ENCODE peak calls at places on chromosome 3, in four cellular contexts. H, G, U and O are unnamed samples.

GRCh38 chr3:98563661-98564281 is 29.6 kb downstream of the CPOX start:
- DNase-seq in G (no peak), H (peak; percentile 50), U (peak; percentile 81), O (no peak)

GRCh38 chr3:176430244-176430893 is 766.9 kb downstream of the TBL1XR1 start:
- DNase-seq in G (peak; percentile 14), U (peak; percentile 72), H (peak; percentile 46), O (peak; percentile 49)

GRCh38 chr3:194930439-194931204 is 244.9 kb downstream of the FAM43A start:
- DNase-seq in U (peak; percentile 68), H (peak; percentile 13), G (no peak), O (peak; percentile 85)

GRCh38 chr3:177787279-177788041 is 590.2 kb upstream of the TBL1XR1 start:
- DNase-seq in U (no peak), G (no peak), H (no peak), O (no peak)

GRCh38 chr3:28114893-28115292 is 126.5 kb upstream of the CMC1 start:
- DNase-seq in H (no peak), G (no peak), U (no peak), O (no peak)

GRCh38 chr3:106560451-106560966 is 691.7 kb upstream of the CBLB start:
- DNase-seq in G (no peak), U (peak; percentile 74), H (no peak), O (peak; percentile 57)

GRCh38 chr3:148075829-148076716 is 621.6 kb upstream of the AGTR1 start:
- DNase-seq in G (peak; percentile 45), H (no peak), U (peak; percentile 57), O (no peak)

GRCh38 chr3:71101581-71101980 is 481.9 kb downstream of the FOXP1 start:
- DNase-seq in H (no peak), G (no peak), U (no peak), O (no peak)

GRCh38 chr3:186067360-186068242 is 41.3 kb downstream of the ETV5 start:
- DNase-seq in G (no peak), U (no peak), H (no peak), O (no peak)

GRCh38 chr3:154931484-154931883 is 148.6 kb upstream of the MME start:
- DNase-seq in H (no peak), G (no peak), U (no peak), O (no peak)

GRCh38 chr3:42226470-42227425 is 39.2 kb downstream of the CCK start:
- DNase-seq in U (no peak), G (no peak), H (peak; percentile 17), O (no peak)

GRCh38 chr3:73621388-73621787 is 3.4 kb downstream of the PDZRN3 start:
- DNase-seq in U (no peak), G (no peak), H (no peak), O (no peak)

GRCh38 chr3:105513042-105513441 is 146.3 kb downstream of the ALCAM start:
- DNase-seq in G (no peak), U (peak; percentile 79), H (no peak), O (no peak)

GRCh38 chr3:105119801-105120340 is 246.8 kb upstream of the ALCAM start:
- DNase-seq in U (peak; percentile 93), H (no peak), G (no peak), O (no peak)

GRCh38 chr3:43046583-43046982 is 59.3 kb downstream of the POMGNT2 start:
- DNase-seq in H (no peak), U (no peak), G (no peak), O (no peak)

GRCh38 chr3:192352142-192352541 is 375.2 kb downstream of the FGF12 start:
- DNase-seq in H (no peak), U (no peak), G (no peak), O (no peak)

GRCh38 chr3:136186330-136186729 is 9.8 kb downstream of the MSL2 start:
- DNase-seq in H (peak; percentile 54), G (no peak), U (peak; percentile 43), O (no peak)

GRCh38 chr3:13879946-13880810 is at the start of gene WNT7A:
- DNase-seq in H (no peak), G (peak; percentile 61), U (peak; percentile 62), O (peak; percentile 79)

GRCh38 chr3:10041034-10041433 is 14.8 kb downstream of the FANCD2 start:
- DNase-seq in G (no peak), U (no peak), H (no peak), O (no peak)

GRCh38 chr3:128421439-128421836 is 45.3 kb downstream of the DNAJB8 start:
- DNase-seq in H (no peak), U (no peak), G (no peak), O (no peak)

GRCh38 chr3:114319453-114319852 is 25.6 kb downstream of the TIGIT start:
- DNase-seq in G (peak; percentile 32), H (no peak), U (peak; percentile 66), O (peak; percentile 90)

GRCh38 chr3:125647318-125648014 is 52.2 kb upstream of the OSBPL11 start:
- DNase-seq in H (no peak), U (peak; percentile 45), G (no peak), O (peak; percentile 88)

GRCh38 chr3:193572426-193572908 is 17.8 kb upstream of the ATP13A4 start:
- DNase-seq in U (peak; percentile 80), H (peak; percentile 62), G (peak; percentile 63), O (peak; percentile 69)

GRCh38 chr3:46082849-46083248 is 55.6 kb upstream of the XCR1 start:
- DNase-seq in G (no peak), H (no peak), U (peak; percentile 98), O (peak; percentile 90)

GRCh38 chr3:39962566-39962965 is 153.2 kb downstream of the MYRIP start:
- DNase-seq in H (no peak), G (no peak), U (no peak), O (no peak)

GRCh38 chr3:152328841-152329240 is 60.1 kb downstream of the MBNL1 start:
- DNase-seq in H (no peak), U (peak; percentile 94), G (no peak), O (no peak)

GRCh38 chr3:122793568-122794416 is at the start of gene HSPBAP1:
- DNase-seq in U (peak; percentile 95), H (peak; percentile 95), G (peak; percentile 86), O (peak; percentile 88)

GRCh38 chr3:26247669-26248068 is 374.9 kb upstream of the LRRC3B start:
- DNase-seq in U (no peak), H (no peak), G (no peak), O (no peak)

GRCh38 chr3:183468424-183468823 is 40.0 kb upstream of the MCF2L2 start:
- DNase-seq in H (no peak), G (no peak), U (no peak), O (no peak)

GRCh38 chr3:131067983-131068382 is 41.3 kb downstream of the NEK11 start:
- DNase-seq in G (no peak), U (no peak), H (no peak), O (no peak)

DNA sequence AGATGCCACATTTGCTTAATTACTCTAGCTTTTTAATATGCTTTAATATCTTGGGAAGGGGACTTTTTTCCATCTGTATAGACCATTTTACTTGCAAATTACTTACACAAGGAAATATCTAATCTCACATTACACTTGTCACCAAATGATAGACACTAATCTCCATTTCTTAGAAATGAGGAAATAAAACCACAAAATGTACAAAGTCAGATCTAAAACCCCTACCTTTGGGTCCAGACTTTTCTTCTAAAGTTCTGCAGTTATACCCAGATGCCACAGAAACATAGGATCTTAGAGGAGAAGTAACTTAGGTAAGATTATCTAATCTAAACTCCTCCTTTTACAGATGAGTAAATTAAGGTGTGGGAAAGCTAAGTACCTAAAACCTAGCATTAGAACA is 44.3 kb downstream of the CD200R1L start:
- DNase-seq in U (no peak), H (no peak), G (no peak), O (no peak)
- H2AFZ ChIP-seq in U (no peak overlapping the region), H (no peak overlapping the region), G (no peak overlapping the region), O (no peak overlapping the region)

DNA sequence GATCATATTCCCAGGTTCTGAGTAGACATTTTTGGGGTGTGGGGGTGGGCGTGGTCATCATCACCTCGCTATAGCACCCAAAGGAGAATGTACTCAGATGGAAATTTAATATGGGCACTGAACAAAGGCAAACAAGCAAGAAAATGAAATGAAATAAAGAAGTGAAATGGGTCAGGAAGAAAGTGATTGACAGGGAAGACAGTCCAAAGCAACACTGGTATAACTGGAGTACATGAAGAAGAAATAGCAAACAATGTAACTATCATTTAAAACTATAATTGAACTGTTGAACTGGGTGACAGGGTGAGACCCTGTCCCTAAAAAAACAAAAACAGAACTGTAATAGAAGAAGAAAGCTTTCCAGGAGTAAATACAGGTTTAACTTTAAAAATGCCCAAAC is 24.8 kb downstream of the RPL39L start:
- DNase-seq in G (no peak), H (no peak), U (no peak), O (no peak)
- H3K4me3 ChIP-seq in G (no peak overlapping the region), H (no peak overlapping the region), U (no peak overlapping the region), O (no peak overlapping the region)

GRCh38 chr3:21142949-21143348 is 608.1 kb downstream of the ZNF385D start:
- DNase-seq in U (no peak), G (no peak), H (no peak), O (no peak)

GRCh38 chr3:21138085-21138484 is 612.9 kb downstream of the ZNF385D start:
- DNase-seq in U (no peak), G (no peak), H (no peak), O (no peak)

GRCh38 chr3:21142031-21142430 is 609.0 kb downstream of the ZNF385D start:
- DNase-seq in G (no peak), U (no peak), H (no peak), O (no peak)

DNA sequence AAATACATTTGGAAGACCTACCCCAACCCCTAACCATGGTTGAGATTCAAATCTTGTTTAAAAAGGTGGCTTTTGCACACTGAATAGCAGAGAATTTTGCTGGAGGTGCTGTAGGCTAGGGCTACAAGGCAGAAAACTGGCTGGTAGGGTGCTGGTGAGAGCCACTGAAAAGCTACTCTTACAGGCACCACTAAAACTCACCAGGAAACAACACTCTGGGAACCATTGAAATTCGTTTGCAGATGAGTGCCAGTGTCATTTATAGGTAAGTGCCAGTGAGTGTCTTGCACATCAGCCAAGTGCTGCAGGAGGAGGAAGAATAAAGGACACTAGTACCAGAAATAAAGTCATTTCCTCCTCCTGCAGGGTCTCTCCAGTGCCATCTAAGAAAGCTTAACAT is 610.2 kb downstream of the ZNF385D start:
- DNase-seq in U (no peak), H (no peak), G (no peak), O (no peak)
- H3K9me3 ChIP-seq in U (no peaks in the 10 kb centered on the region), H (no peaks in the 10 kb centered on the region), G (no peaks in the 10 kb centered on the region), O (no peaks in the 10 kb centered on the region)

GRCh38 chr3:35936571-35936970 is 297.2 kb downstream of the ARPP21 start:
- DNase-seq in H (no peak), U (peak; percentile 80), G (no peak), O (no peak)
- H2AFZ ChIP-seq in H (no peak overlapping the region), U (no peak overlapping the region), G (no peak overlapping the region), O (no peak overlapping the region)

GRCh38 chr3:50264389-50264963 is 4.5 kb upstream of the SEMA3B start:
- DNase-seq in H (no peak), G (peak; percentile 96), U (peak; percentile 74), O (peak; percentile 92)

GRCh38 chr3:50264964-50265485 is 3.9 kb upstream of the SEMA3B start:
- DNase-seq in G (no peak), H (no peak), U (peak; percentile 34), O (peak; percentile 85)

GRCh38 chr3:50262778-50263177 is 6.2 kb upstream of the SEMA3B start:
- DNase-seq in H (no peak), G (no peak), U (no peak), O (no peak)

GRCh38 chr3:50261505-50261904 is 7.4 kb upstream of the SEMA3B start:
- DNase-seq in G (no peak), H (no peak), U (no peak), O (no peak)

GRCh38 chr3:50263443-50264388 is 5.2 kb upstream of the SEMA3B start:
- DNase-seq in G (no peak), H (no peak), U (no peak), O (no peak)
- H3K4me3 ChIP-seq in G (no peak overlapping the region), H (no peak overlapping the region), U (no peak overlapping the region), O (no peak overlapping the region)